ENCODE peak calls at places on chromosomes 4 and X, in six cellular contexts. R is BE2C; U is CD8-positive, alpha-beta T cell; S is NB4; D is MM.1S; Q is HepG2. W is an unnamed sample.

GRCh38 chrX:46626566-46626965 is 53.0 kb downstream of the CHST7 start:
- DNase-seq in R (no peak), U (no peak), S (peak; percentile 80), D (no peak), Q (no peak), W (no peak)

GRCh38 chr4:169144061-169144600 is 126.6 kb downstream of the SH3RF1 start:
- DNase-seq in R (no peak), U (no peak), S (no peak), D (no peak), Q (no peak), W (no peak)

GRCh38 chr4:57137261-57137660 is 27.1 kb upstream of the IGFBP7 start:
- DNase-seq in R (no peak), U (no peak), S (no peak), D (no peak), Q (no peak), W (no peak)

GRCh38 chrX:7389576-7389975 is 241.6 kb upstream of the PUDP start:
- DNase-seq in R (no peak), U (no peak), S (no peak), D (no peak), Q (no peak), W (no peak)

GRCh38 chr4:73419106-73420038 is 15.3 kb downstream of the ALB start:
- DNase-seq in R (no peak), U (no peak), S (no peak), D (no peak), Q (no peak), W (no peak)

GRCh38 chrX:119145241-119145653 is 17.6 kb upstream of the KIAA1210 start:
- DNase-seq in R (peak; percentile 9), U (no peak), S (peak; percentile 30), D (no peak), Q (no peak), W (no peak)

GRCh38 chr4:23001478-23001877 is 308.7 kb downstream of the GBA3 start:
- DNase-seq in R (no peak), U (no peak), S (no peak), D (no peak), Q (no peak), W (no peak)

GRCh38 chr4:11376571-11376970 is 52.1 kb downstream of the HS3ST1 start:
- DNase-seq in R (no peak), U (no peak), S (no peak), D (no peak), Q (no peak), W (no peak)

GRCh38 chrX:56802921-56803848 is 74.1 kb downstream of the NBDY start:
- DNase-seq in R (no peak), U (peak; percentile 52), S (peak; percentile 55), D (peak; percentile 81), Q (peak; percentile 39), W (peak; percentile 73)

GRCh38 chr4:2879026-2879425 is 35.4 kb downstream of the ADD1 start:
- DNase-seq in R (no peak), U (no peak), S (no peak), D (no peak), Q (no peak), W (no peak)

GRCh38 chr4:127506283-127506682 is 126.5 kb upstream of the INTU start:
- DNase-seq in R (no peak), U (no peak), S (peak; percentile 3), D (no peak), Q (no peak), W (no peak)

GRCh38 chr4:82680834-82681233 is 117.8 kb downstream of the SCD5 start:
- DNase-seq in R (no peak), U (no peak), S (peak; percentile 45), D (no peak), Q (no peak), W (no peak)

GRCh38 chr4:10279261-10279660 is 162.7 kb upstream of the WDR1 start:
- DNase-seq in R (no peak), U (no peak), S (no peak), D (no peak), Q (no peak), W (no peak)

GRCh38 chr4:118865091-118865708 is 23.5 kb upstream of the SYNPO2 start:
- DNase-seq in R (peak; percentile 63), U (no peak), S (peak; percentile 68), D (peak; percentile 68), Q (peak; percentile 56), W (peak; percentile 39)

GRCh38 chr4:89704651-89705395 is 132.1 kb downstream of the SNCA start:
- DNase-seq in R (no peak), U (no peak), S (no peak), D (no peak), Q (no peak), W (no peak)

GRCh38 chr4:39526810-39527295 is 386 bp downstream of the UGDH start:
- DNase-seq in R (no peak), U (peak; percentile 31), S (no peak), D (peak; percentile 9), Q (no peak), W (no peak)

GRCh38 chr4:39529534-39529933 is 2.3 kb upstream of the UGDH start:
- DNase-seq in R (no peak), U (no peak), S (no peak), D (no peak), Q (no peak), W (no peak)

GRCh38 chr4:39528056-39528465 is 822 bp upstream of the UGDH start:
- DNase-seq in R (no peak), U (no peak), S (no peak), D (peak; percentile 9), Q (no peak), W (peak; percentile 31)

GRCh38 chr4:39526283-39526682 is 956 bp downstream of the UGDH start:
- DNase-seq in R (no peak), U (no peak), S (no peak), D (no peak), Q (no peak), W (no peak)

DNA sequence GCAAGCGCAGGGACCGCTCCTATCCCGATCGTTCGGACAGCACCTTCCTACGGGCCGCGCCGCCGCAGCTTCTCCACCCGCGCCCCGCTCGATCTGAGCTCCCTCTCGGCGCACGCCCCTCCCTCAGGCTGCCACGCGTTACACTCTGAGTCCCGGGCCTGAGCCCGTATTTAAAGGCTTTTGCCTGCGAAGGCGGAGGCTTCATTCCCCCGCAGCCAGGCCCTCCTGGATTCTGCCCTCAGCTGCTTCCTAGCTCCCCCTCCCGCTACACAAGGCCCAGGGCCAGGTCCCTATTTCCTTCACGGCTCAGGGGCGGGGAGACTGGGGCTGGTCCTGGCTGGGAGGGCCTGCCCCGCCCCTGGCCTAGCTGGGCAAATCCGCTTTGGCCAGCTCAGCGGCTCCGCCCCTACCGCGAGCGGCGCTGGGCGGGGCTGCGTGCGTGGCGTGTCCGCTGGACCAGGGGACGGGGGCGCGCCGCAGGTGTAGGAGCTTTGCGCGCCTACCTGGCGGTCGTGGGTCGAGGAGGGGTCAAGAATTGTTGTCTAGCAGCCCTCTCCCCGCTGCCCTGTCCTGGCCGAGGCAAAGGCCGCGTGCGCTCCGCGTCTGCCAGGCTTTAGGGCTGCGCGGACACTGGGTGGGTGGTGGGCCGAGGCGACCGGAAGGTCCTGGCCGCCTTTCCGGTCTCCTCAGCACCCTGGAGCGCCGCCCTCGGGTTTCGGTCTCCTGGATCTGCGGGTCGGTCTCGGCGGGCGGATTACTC is at the start of gene UGDH:
- DNase-seq in R (peak; percentile 99), U (peak; percentile 90), S (peak; percentile 99), D (peak; percentile 96), Q (peak; percentile 98), W (peak; percentile 97)
- TF ChIP-seq CTCF in R (peak; percentile 2), U (no peak), S (no peak), D (no peak), Q (peak; percentile 49), W (no peak)

GRCh38 chr4:103018391-103019318 is 850 bp downstream of the SLC9B1 start:
- DNase-seq in R (no peak), U (no peak), S (peak; percentile 10), D (no peak), Q (peak; percentile 7), W (no peak)

GRCh38 chr4:103024996-103025395 is 5.5 kb upstream of the SLC9B1 start:
- DNase-seq in R (no peak), U (no peak), S (no peak), D (no peak), Q (no peak), W (no peak)

GRCh38 chr4:103021120-103021519 is 1.6 kb upstream of the SLC9B1 start:
- DNase-seq in R (no peak), U (no peak), S (no peak), D (no peak), Q (no peak), W (no peak)

GRCh38 chr4:103019319-103020124 is at the start of gene SLC9B1:
- DNase-seq in R (peak; percentile 91), U (peak; percentile 93), S (peak; percentile 94), D (peak; percentile 94), Q (peak; percentile 77), W (peak; percentile 99)
- H3K4me3 ChIP-seq in R (peak within 1 kb of the TSS; percentile 76), U (peak within 1 kb of the TSS; percentile 75), S (peak within 1 kb of the TSS; percentile 75), D (peak within 1 kb of the TSS; percentile 87), Q (peak within 1 kb of the TSS; percentile 81), W (peak within 1 kb of the TSS; percentile 42)

DNA sequence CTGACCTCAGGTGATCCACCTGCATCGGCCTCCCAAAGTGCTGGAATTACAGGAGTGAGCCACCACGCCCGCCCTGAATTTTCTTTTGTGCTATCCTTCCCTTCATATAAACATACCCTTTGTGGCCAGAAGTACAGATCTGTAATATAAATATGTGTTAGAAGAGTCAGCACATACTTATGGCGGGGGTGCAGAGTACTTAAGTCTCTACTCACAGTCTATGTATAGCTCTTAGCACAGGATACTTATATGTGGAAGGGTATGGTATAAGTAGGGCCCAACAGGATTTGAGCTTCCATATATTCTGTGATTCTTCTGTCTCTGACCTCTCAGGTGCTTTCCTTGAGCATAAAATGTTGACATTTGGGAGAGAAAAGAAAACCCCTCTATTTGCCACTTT is 18.2 kb downstream of the CXorf58 start:
- DNase-seq in R (no peak), U (no peak), S (no peak), D (no peak), Q (no peak), W (no peak)
- TF ChIP-seq CTCF in R (no peak), U (no peak), S (no peak), D (no peak), Q (no peak), W (no peak)

DNA sequence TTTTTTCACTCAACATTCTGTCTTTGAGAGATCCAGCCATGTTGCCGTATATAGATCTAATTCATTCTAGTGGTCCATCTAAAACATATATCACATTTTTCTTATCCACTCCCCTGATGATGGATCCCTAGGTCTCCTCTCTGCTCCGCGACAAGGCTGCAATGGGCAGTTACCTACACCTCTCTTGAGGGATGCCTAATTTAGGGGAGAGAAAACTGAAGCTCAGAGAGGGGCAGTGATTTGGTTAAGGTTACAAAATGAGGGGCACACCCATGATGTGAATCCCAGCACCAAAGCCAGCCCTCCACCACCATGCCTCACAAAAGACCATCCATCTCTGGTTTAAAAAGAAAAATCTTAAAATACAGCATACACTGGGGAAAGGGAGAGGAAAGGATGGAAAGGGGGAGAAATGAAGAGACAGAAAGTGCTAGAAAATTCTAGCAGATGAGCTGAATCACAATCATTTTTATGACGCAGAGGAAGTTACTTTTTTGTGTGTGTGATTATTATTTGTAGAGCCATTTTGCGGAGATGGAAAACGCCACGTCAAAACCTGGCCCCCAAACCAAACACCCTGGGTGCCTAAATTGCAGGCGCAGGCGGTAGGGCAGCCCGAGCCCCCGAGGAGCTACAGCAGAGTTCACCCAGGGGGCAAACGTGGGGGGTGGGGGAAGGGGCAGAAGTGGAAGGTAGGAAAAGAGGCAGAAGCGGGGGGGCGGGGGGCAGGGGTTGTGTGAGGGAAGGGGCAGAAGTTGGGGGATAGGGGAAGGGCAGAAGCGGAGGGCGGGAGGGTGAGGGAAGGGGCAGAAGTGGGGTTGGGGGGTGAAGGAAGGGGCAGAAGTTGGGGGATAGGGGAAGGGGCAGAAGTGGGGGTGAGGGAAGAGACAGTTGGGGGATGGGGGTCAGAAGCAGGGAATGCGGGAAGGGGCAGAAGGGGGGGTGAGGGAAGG is 1.3 kb upstream of the TSPYL2 start:
- DNase-seq in R (no peak), U (no peak), S (no peak), D (no peak), Q (no peak), W (no peak)
- H3K4me3 ChIP-seq in R (peak overlapping the region; percentile 26), U (no peak overlapping the region), S (no peak overlapping the region), D (no peak overlapping the region), Q (no peak overlapping the region), W (no peak overlapping the region)

GRCh38 chr4:4689694-4690440 is 148.0 kb upstream of the STX18 start:
- DNase-seq in R (no peak), U (no peak), S (peak; percentile 14), D (peak; percentile 96), Q (no peak), W (peak; percentile 72)
- TF ChIP-seq CTCF in R (no peak), U (no peak), S (no peak), D (peak; percentile 61), Q (no peak), W (no peak)